ENCODE peak calls at places on chromosomes 12 and 14, in eight cellular contexts. L, T, X, Y, Z, R, B and U are unnamed samples.

GRCh38 chr12:111976291-111976690 is 36.7 kb downstream of the TMEM116 start:
- DNase-seq in Z (no peak), X (no peak), L (no peak), B (no peak), T (no peak), R (no peak), Y (no peak), U (no peak)

GRCh38 chr14:78446807-78447206 is 276.6 kb downstream of the NRXN3 start:
- DNase-seq in X (no peak), L (peak; percentile 41), Z (peak; percentile 1), T (no peak), B (peak; percentile 12), R (no peak), Y (no peak), U (peak; percentile 39)

GRCh38 chr14:69038449-69039286 is 59.6 kb upstream of the ACTN1 start:
- DNase-seq in T (no peak), R (no peak), X (no peak), Y (no peak), L (no peak), Z (peak; percentile 83), B (no peak), U (no peak)

GRCh38 chr12:4448943-4449861 is 3.6 kb upstream of the FGF6 start:
- DNase-seq in Y (no peak), T (no peak), L (no peak), X (no peak), B (no peak), Z (peak; percentile 2), R (no peak), U (no peak)

GRCh38 chr12:107134558-107134957 is 41.2 kb upstream of the CRY1 start:
- DNase-seq in X (no peak), Z (peak; percentile 13), Y (no peak), B (no peak), T (peak; percentile 50), L (no peak), R (no peak), U (peak; percentile 22)

GRCh38 chr12:75781532-75782046 is 250.0 kb downstream of the PHLDA1 start:
- DNase-seq in B (no peak), Z (peak; percentile 57), L (no peak), Y (no peak), T (no peak), X (no peak), R (no peak), U (no peak)

GRCh38 chr12:88529531-88530488 is 50.5 kb downstream of the KITLG start:
- DNase-seq in R (no peak), Y (peak; percentile 33), X (no peak), B (no peak), L (no peak), Z (no peak), T (no peak), U (no peak)

GRCh38 chr14:68384335-68384734 is 408.5 kb downstream of the ZFP36L1 start:
- DNase-seq in X (no peak), T (peak; percentile 45), L (no peak), Z (no peak), Y (no peak), R (peak; percentile 32), B (no peak), U (no peak)

GRCh38 chr12:2523881-2524561 is 270.7 kb upstream of the FKBP4 start:
- DNase-seq in L (no peak), Z (no peak), Y (no peak), R (no peak), T (no peak), B (no peak), X (no peak), U (no peak)

GRCh38 chr14:82313889-82314288 is 780.2 kb upstream of the SEL1L start:
- DNase-seq in R (no peak), Z (no peak), T (no peak), L (no peak), X (no peak), Y (no peak), B (no peak), U (no peak)

GRCh38 chr14:55425091-55425490 is 13.5 kb upstream of the ATG14 start:
- DNase-seq in B (no peak), L (no peak), Z (peak; percentile 8), T (no peak), Y (no peak), R (no peak), X (no peak), U (no peak)
- TF ChIP-seq CTCF in B (no peak), L (no peak), Z (peak; percentile 34), T (no peak), Y (no peak), R (no peak), X (no peak), U (no peak)

GRCh38 chr12:125773033-125773432 is 707.8 kb downstream of the AACS start:
- DNase-seq in B (no peak), L (peak; percentile 30), R (no peak), Z (peak; percentile 5), X (peak; percentile 8), Y (no peak), T (peak; percentile 40), U (no peak)
- TF ChIP-seq CTCF in B (peak; percentile 55), L (peak; percentile 42), R (peak; percentile 23), Z (no peak), X (peak; percentile 57), Y (no peak), T (peak; percentile 21), U (peak; percentile 17)

GRCh38 chr12:1302471-1302870 is 291.9 kb downstream of the FBXL14 start:
- DNase-seq in Y (no peak), X (no peak), B (no peak), L (no peak), T (no peak), Z (no peak), R (no peak), U (no peak)
- TF ChIP-seq CTCF in Y (no peak), X (no peak), B (no peak), L (no peak), T (no peak), Z (no peak), R (no peak), U (no peak)

GRCh38 chr14:46048127-46048526 is 603.5 kb downstream of the RPL10L start:
- DNase-seq in T (peak; percentile 2), Y (no peak), L (peak; percentile 43), Z (peak; percentile 11), X (no peak), R (no peak), B (peak; percentile 16), U (peak; percentile 59)
- TF ChIP-seq CTCF in T (no peak), Y (no peak), L (peak; percentile 58), Z (no peak), X (no peak), R (no peak), B (no peak), U (no peak)

GRCh38 chr12:51246254-51246853 is 7.7 kb downstream of the DAZAP2 start:
- DNase-seq in X (no peak), Z (peak; percentile 61), Y (peak; percentile 42), T (peak; percentile 93), B (no peak), L (no peak), R (no peak), U (peak; percentile 24)
- TF ChIP-seq CTCF in X (no peak), Z (no peak), Y (no peak), T (no peak), B (no peak), L (no peak), R (peak; percentile 28), U (no peak)

GRCh38 chr14:103031956-103032355 is 25.4 kb downstream of the CDC42BPB start:
- DNase-seq in T (no peak), Z (no peak), Y (peak; percentile 55), L (no peak), R (no peak), B (no peak), X (no peak), U (peak; percentile 29)
- TF ChIP-seq CTCF in T (no peak), Z (no peak), Y (no peak), L (no peak), R (no peak), B (peak; percentile 31), X (no peak), U (no peak)

DNA sequence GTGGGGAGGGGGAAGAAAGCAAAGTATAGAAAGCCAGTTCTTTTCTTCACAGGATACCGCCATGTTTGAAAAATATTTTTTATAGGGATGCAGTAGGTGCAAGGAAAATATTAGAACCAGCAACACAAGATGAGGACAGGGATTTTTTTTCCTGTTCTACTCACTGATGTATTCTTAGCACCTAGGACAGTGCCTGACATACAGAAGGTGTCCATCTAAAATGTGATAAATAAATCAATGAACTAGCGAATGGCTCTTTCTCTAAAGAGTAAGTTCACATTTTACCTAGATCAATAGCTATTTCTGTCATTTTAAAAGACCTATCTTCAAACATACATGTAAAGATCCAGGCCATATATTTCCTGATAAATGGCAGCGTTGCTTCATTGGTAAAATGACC is 18.8 kb downstream of the EGLN3 start:
- DNase-seq in Y (no peak), R (no peak), B (no peak), T (no peak), Z (no peak), L (no peak), X (no peak), U (no peak)
- TF ChIP-seq CTCF in Y (no peak), R (no peak), B (no peak), T (no peak), Z (no peak), L (no peak), X (no peak), U (no peak)

GRCh38 chr12:48716493-48717251 is at the start of gene CCNT1:
- DNase-seq in L (peak; percentile 96), Z (peak; percentile 100), R (peak; percentile 97), T (peak; percentile 100), Y (peak; percentile 99), X (peak; percentile 98), B (peak; percentile 95), U (peak; percentile 95)
- TF ChIP-seq CTCF in L (no peak), Z (peak; percentile 30), R (peak; percentile 31), T (no peak), Y (peak; percentile 11), X (peak; percentile 52), B (peak; percentile 32), U (no peak)

GRCh38 chr12:17214910-17215309 is 608.9 kb upstream of the LMO3 start:
- DNase-seq in T (no peak), X (no peak), Y (no peak), L (no peak), B (no peak), Z (no peak), R (no peak), U (no peak)

GRCh38 chr12:17216156-17216555 is 610.2 kb upstream of the LMO3 start:
- DNase-seq in X (no peak), R (no peak), B (no peak), T (no peak), Z (no peak), Y (no peak), L (no peak), U (no peak)

GRCh38 chr12:17215754-17216153 is 609.8 kb upstream of the LMO3 start:
- DNase-seq in X (no peak), Y (no peak), T (no peak), Z (no peak), R (no peak), B (no peak), L (no peak), U (no peak)
- TF ChIP-seq CTCF in X (no peak), Y (no peak), T (no peak), Z (no peak), R (no peak), B (peak; percentile 14), L (no peak), U (no peak)

DNA sequence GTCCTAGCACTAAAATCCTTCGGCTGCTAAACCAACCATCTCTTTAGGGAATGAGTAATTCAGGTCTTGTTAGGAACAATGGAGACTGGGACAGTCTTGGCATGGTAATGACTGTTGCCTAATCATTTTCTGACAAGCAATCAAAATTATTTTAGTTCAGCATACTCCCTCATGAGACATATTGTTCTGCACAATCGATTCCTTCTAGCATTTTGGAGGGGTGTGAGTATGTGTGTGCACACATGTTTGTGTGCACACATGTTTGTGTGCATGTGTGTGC is 2.1 kb upstream of the KRT1 start:
- DNase-seq in Y (no peak), L (no peak), Z (peak; percentile 29), R (no peak), T (no peak), X (no peak), B (no peak), U (no peak)
- TF ChIP-seq CTCF in Y (no peak), L (no peak), Z (no peak), R (no peak), T (no peak), X (no peak), B (no peak), U (no peak)